ENCODE peak calls at places on chromosomes 4 and X, in seven cellular contexts. Z is frontal cortex, W is BJ, Q is ELR, I is type B pancreatic cell, G is neural progenitor cell, E is lower leg skin. A is an unnamed sample.
A peak's percentile ranks its signal among the peaks of the same experiment; 100 is the strongest.

GRCh38 chrX:150361777-150362351 is 1.3 kb upstream of the MAMLD1 start:
- DNase-seq in E (no peak), Q (peak; percentile 52), I (peak; percentile 62), G (peak; percentile 36), W (no peak), Z (peak; percentile 20), A (peak; percentile 55)

GRCh38 chrX:108437354-108437753 is 868 bp downstream of the COL4A6 start:
- DNase-seq in E (no peak), G (peak; percentile 21), Z (no peak), I (no peak), W (no peak), Q (no peak), A (no peak)

GRCh38 chr4:87941537-87942392 is 33.7 kb upstream of the SPP1 start:
- DNase-seq in G (no peak), Q (no peak), W (no peak), Z (no peak), E (no peak), I (no peak), A (no peak)

GRCh38 chr4:183411291-183411861 is 33.1 kb upstream of the CDKN2AIP start:
- DNase-seq in W (no peak), I (no peak), Q (no peak), E (no peak), G (no peak), Z (no peak), A (no peak)

GRCh38 chr4:48109413-48110263 is 24.4 kb downstream of the TXK start:
- DNase-seq in I (no peak), Q (peak; percentile 67), G (peak; percentile 70), W (no peak), E (no peak), Z (no peak), A (no peak)

GRCh38 chrX:112760697-112761096 is 79.9 kb downstream of the AMOT start:
- DNase-seq in W (no peak), E (no peak), Z (no peak), Q (no peak), G (no peak), I (no peak), A (no peak)

GRCh38 chrX:68835104-68835442 is 6.3 kb downstream of the EFNB1 start:
- DNase-seq in Z (no peak), Q (no peak), G (no peak), W (no peak), I (peak; percentile 47), E (no peak), A (no peak)

GRCh38 chr4:105588252-105588651 is 35.8 kb downstream of the ARHGEF38 start:
- DNase-seq in W (no peak), Z (no peak), G (no peak), Q (no peak), E (no peak), I (no peak), A (no peak)

GRCh38 chr4:150501019-150501727 is 80.8 kb upstream of the MAB21L2 start:
- DNase-seq in G (no peak), I (no peak), Z (no peak), W (peak; percentile 37), Q (peak; percentile 80), E (no peak), A (no peak)

GRCh38 chr4:102639602-102640001 is 121.2 kb downstream of the MANBA start:
- DNase-seq in G (no peak), W (no peak), Z (no peak), I (no peak), E (no peak), Q (no peak), A (no peak)

GRCh38 chr4:103032575-103032974 is 13.1 kb upstream of the SLC9B1 start:
- DNase-seq in G (peak; percentile 71), Q (peak; percentile 60), Z (no peak), W (no peak), E (no peak), I (no peak), A (no peak)

GRCh38 chr4:3724319-3725231 is 41.6 kb upstream of the ADRA2C start:
- DNase-seq in I (no peak), Z (no peak), E (no peak), W (no peak), G (peak; percentile 68), Q (no peak), A (no peak)

GRCh38 chrX:115898382-115899001 is 272.1 kb upstream of the AGTR2 start:
- DNase-seq in I (peak; percentile 58), W (no peak), E (no peak), Q (no peak), G (peak; percentile 55), Z (no peak), A (no peak)

GRCh38 chr4:98473046-98473445 is 185.4 kb downstream of the TSPAN5 start:
- DNase-seq in I (no peak), G (no peak), Z (no peak), W (no peak), E (no peak), Q (no peak), A (no peak)

GRCh38 chrX:7115557-7115956 is 32.0 kb upstream of the STS start:
- DNase-seq in Z (no peak), I (no peak), E (no peak), G (no peak), W (no peak), Q (no peak), A (no peak)

GRCh38 chr4:20395160-20395773 is 143.6 kb downstream of the SLIT2 start:
- DNase-seq in E (no peak), I (no peak), G (peak; percentile 73), Q (peak; percentile 59), Z (no peak), W (no peak), A (no peak)

GRCh38 chr4:74764119-74764518 is 30.2 kb downstream of the BTC start:
- DNase-seq in Q (no peak), Z (no peak), I (no peak), W (no peak), G (no peak), E (no peak), A (no peak)

GRCh38 chr4:153019906-153020305 is 83.8 kb downstream of the FHDC1 start:
- DNase-seq in I (no peak), W (no peak), Z (no peak), E (peak; percentile 76), Q (no peak), G (no peak), A (no peak)

GRCh38 chr4:137471461-137471860 is 60.8 kb downstream of the PCDH18 start:
- DNase-seq in Z (no peak), G (no peak), Q (no peak), E (no peak), I (no peak), W (no peak), A (no peak)

GRCh38 chr4:101356928-101357327 is 9.6 kb upstream of the PPP3CA start:
- DNase-seq in W (peak; percentile 75), G (no peak), Z (no peak), Q (peak; percentile 89), I (no peak), E (no peak), A (no peak)

A was measured in left lung.